ENCODE peak calls at places on chromosomes 13 and 19, in seven cellular contexts. One of them, this sample, is unnamed.
A peak's percentile ranks its signal among the peaks of the same experiment; 100 is the strongest.

GRCh38 chr19:16369664-16370576 is 45.3 kb downstream of the KLF2 start:
- DNase-seq in tibial artery: no peak
- DNase-seq in CD4-positive, CD25-positive, alpha-beta regulatory T cell: peak; percentile 81
- DNase-seq in heart left ventricle: no peak
- DNase-seq in thyroid gland: no peak
- DNase-seq in right lobe of liver: no peak
- DNase-seq in cardiac muscle cell: no peak
- DNase-seq in this sample: no peak

GRCh38 chr19:3336680-3337523 is 29.5 kb upstream of the NFIC start:
- DNase-seq in cardiac muscle cell: no peak
- DNase-seq in heart left ventricle: peak; percentile 88
- DNase-seq in thyroid gland: peak; percentile 99
- DNase-seq in tibial artery: peak; percentile 99
- DNase-seq in right lobe of liver: peak; percentile 90
- DNase-seq in CD4-positive, CD25-positive, alpha-beta regulatory T cell: no peak
- DNase-seq in this sample: peak; percentile 87

GRCh38 chr19:13033819-13034611 is 38.7 kb downstream of the NFIX start:
- DNase-seq in thyroid gland: peak; percentile 95
- DNase-seq in heart left ventricle: peak; percentile 83
- DNase-seq in right lobe of liver: peak; percentile 79
- DNase-seq in tibial artery: peak; percentile 90
- DNase-seq in cardiac muscle cell: peak; percentile 41
- DNase-seq in CD4-positive, CD25-positive, alpha-beta regulatory T cell: no peak
- DNase-seq in this sample: peak; percentile 85

GRCh38 chr19:7533281-7533819 is 2.2 kb upstream of the PNPLA6 start:
- DNase-seq in thyroid gland: peak; percentile 58
- DNase-seq in CD4-positive, CD25-positive, alpha-beta regulatory T cell: no peak
- DNase-seq in heart left ventricle: peak; percentile 73
- DNase-seq in tibial artery: peak; percentile 84
- DNase-seq in cardiac muscle cell: no peak
- DNase-seq in right lobe of liver: peak; percentile 62
- DNase-seq in this sample: peak; percentile 83

GRCh38 chr19:12095111-12095790 is 30.7 kb downstream of the ZNF844 start:
- DNase-seq in heart left ventricle: no peak
- DNase-seq in cardiac muscle cell: no peak
- DNase-seq in thyroid gland: no peak
- DNase-seq in CD4-positive, CD25-positive, alpha-beta regulatory T cell: no peak
- DNase-seq in tibial artery: no peak
- DNase-seq in right lobe of liver: no peak
- DNase-seq in this sample: no peak

GRCh38 chr13:33353646-33354045 is 68.1 kb upstream of the STARD13 start:
- DNase-seq in right lobe of liver: no peak
- DNase-seq in tibial artery: no peak
- DNase-seq in CD4-positive, CD25-positive, alpha-beta regulatory T cell: no peak
- DNase-seq in heart left ventricle: no peak
- DNase-seq in thyroid gland: no peak
- DNase-seq in cardiac muscle cell: no peak
- DNase-seq in this sample: no peak

GRCh38 chr13:50580684-50581305 is 262.7 kb downstream of the DLEU7 start:
- DNase-seq in right lobe of liver: no peak
- DNase-seq in tibial artery: no peak
- DNase-seq in cardiac muscle cell: peak; percentile 56
- DNase-seq in thyroid gland: no peak
- DNase-seq in CD4-positive, CD25-positive, alpha-beta regulatory T cell: no peak
- DNase-seq in heart left ventricle: no peak
- DNase-seq in this sample: peak; percentile 40

GRCh38 chr19:6260912-6261636 is 18.7 kb downstream of the MLLT1 start:
- DNase-seq in heart left ventricle: no peak
- DNase-seq in CD4-positive, CD25-positive, alpha-beta regulatory T cell: no peak
- DNase-seq in right lobe of liver: peak; percentile 24
- DNase-seq in thyroid gland: no peak
- DNase-seq in tibial artery: no peak
- DNase-seq in cardiac muscle cell: no peak
- DNase-seq in this sample: no peak

GRCh38 chr13:31880849-31881494 is 141.6 kb downstream of the RXFP2 start:
- DNase-seq in thyroid gland: no peak
- DNase-seq in tibial artery: no peak
- DNase-seq in heart left ventricle: no peak
- DNase-seq in CD4-positive, CD25-positive, alpha-beta regulatory T cell: no peak
- DNase-seq in cardiac muscle cell: no peak
- DNase-seq in right lobe of liver: no peak
- DNase-seq in this sample: no peak

GRCh38 chr19:39303373-39304184 is 7.4 kb downstream of the IFNL1 start:
- DNase-seq in cardiac muscle cell: no peak
- DNase-seq in right lobe of liver: no peak
- DNase-seq in heart left ventricle: no peak
- DNase-seq in CD4-positive, CD25-positive, alpha-beta regulatory T cell: no peak
- DNase-seq in tibial artery: peak; percentile 1
- DNase-seq in thyroid gland: no peak
- DNase-seq in this sample: no peak

GRCh38 chr19:34350161-34350561 is 14.8 kb upstream of the GPI start:
- DNase-seq in right lobe of liver: no peak
- DNase-seq in cardiac muscle cell: no peak
- DNase-seq in tibial artery: no peak
- DNase-seq in heart left ventricle: no peak
- DNase-seq in CD4-positive, CD25-positive, alpha-beta regulatory T cell: peak; percentile 86
- DNase-seq in thyroid gland: no peak
- DNase-seq in this sample: no peak

GRCh38 chr13:50609016-50609415 is 234.5 kb downstream of the DLEU7 start:
- DNase-seq in right lobe of liver: no peak
- DNase-seq in heart left ventricle: no peak
- DNase-seq in tibial artery: no peak
- DNase-seq in cardiac muscle cell: no peak
- DNase-seq in CD4-positive, CD25-positive, alpha-beta regulatory T cell: no peak
- DNase-seq in thyroid gland: no peak
- DNase-seq in this sample: no peak

GRCh38 chr19:6667114-6667627 is 2.8 kb downstream of the TNFSF14 start:
- DNase-seq in cardiac muscle cell: no peak
- DNase-seq in tibial artery: no peak
- DNase-seq in thyroid gland: no peak
- DNase-seq in heart left ventricle: peak; percentile 25
- DNase-seq in right lobe of liver: no peak
- DNase-seq in CD4-positive, CD25-positive, alpha-beta regulatory T cell: no peak
- DNase-seq in this sample: no peak

GRCh38 chr19:17576758-17577532 is 21.5 kb downstream of the COLGALT1 start:
- DNase-seq in tibial artery: no peak
- DNase-seq in thyroid gland: no peak
- DNase-seq in right lobe of liver: no peak
- DNase-seq in cardiac muscle cell: peak; percentile 97
- DNase-seq in heart left ventricle: no peak
- DNase-seq in CD4-positive, CD25-positive, alpha-beta regulatory T cell: no peak
- DNase-seq in this sample: peak; percentile 47

GRCh38 chr19:9941236-9941635 is 4.9 kb upstream of the OLFM2 start:
- DNase-seq in thyroid gland: no peak
- DNase-seq in CD4-positive, CD25-positive, alpha-beta regulatory T cell: no peak
- DNase-seq in right lobe of liver: no peak
- DNase-seq in cardiac muscle cell: no peak
- DNase-seq in heart left ventricle: no peak
- DNase-seq in tibial artery: no peak
- DNase-seq in this sample: no peak

GRCh38 chr13:31980842-31981241 is 50.7 kb upstream of the FRY start:
- DNase-seq in heart left ventricle: no peak
- DNase-seq in tibial artery: no peak
- DNase-seq in thyroid gland: no peak
- DNase-seq in cardiac muscle cell: no peak
- DNase-seq in CD4-positive, CD25-positive, alpha-beta regulatory T cell: no peak
- DNase-seq in right lobe of liver: no peak
- DNase-seq in this sample: no peak

GRCh38 chr19:14149509-14149994 is 13.2 kb upstream of the ASF1B start:
- DNase-seq in thyroid gland: peak; percentile 41
- DNase-seq in CD4-positive, CD25-positive, alpha-beta regulatory T cell: peak; percentile 66
- DNase-seq in right lobe of liver: peak; percentile 67
- DNase-seq in tibial artery: peak; percentile 86
- DNase-seq in heart left ventricle: peak; percentile 82
- DNase-seq in cardiac muscle cell: no peak
- DNase-seq in this sample: peak; percentile 77

GRCh38 chr19:55250262-55251036 is 8.4 kb downstream of the PPP6R1 start:
- DNase-seq in heart left ventricle: no peak
- DNase-seq in tibial artery: no peak
- DNase-seq in cardiac muscle cell: no peak
- DNase-seq in CD4-positive, CD25-positive, alpha-beta regulatory T cell: no peak
- DNase-seq in thyroid gland: peak; percentile 68
- DNase-seq in right lobe of liver: no peak
- DNase-seq in this sample: no peak
- H3K36me3 ChIP-seq in heart left ventricle: peaks cover 14% of the 10 kb centered on the region
- H3K36me3 ChIP-seq in tibial artery: peaks cover 18% of the 10 kb centered on the region
- H3K36me3 ChIP-seq in cardiac muscle cell: peaks cover 10% of the 10 kb centered on the region
- H3K36me3 ChIP-seq in CD4-positive, CD25-positive, alpha-beta regulatory T cell: peaks cover 38% of the 10 kb centered on the region
- H3K36me3 ChIP-seq in thyroid gland: peaks cover 13% of the 10 kb centered on the region
- H3K36me3 ChIP-seq in right lobe of liver: no peaks in the 10 kb centered on the region
- H3K36me3 ChIP-seq in this sample: no peaks in the 10 kb centered on the region

GRCh38 chr13:110318920-110319319 is 11.8 kb downstream of the COL4A2 start:
- DNase-seq in heart left ventricle: no peak
- DNase-seq in tibial artery: peak; percentile 54
- DNase-seq in right lobe of liver: no peak
- DNase-seq in cardiac muscle cell: no peak
- DNase-seq in CD4-positive, CD25-positive, alpha-beta regulatory T cell: no peak
- DNase-seq in thyroid gland: peak; percentile 64
- DNase-seq in this sample: no peak
- H3K27ac ChIP-seq in heart left ventricle: peak overlapping the region; percentile 71
- H3K27ac ChIP-seq in tibial artery: peak overlapping the region; percentile 93
- H3K27ac ChIP-seq in right lobe of liver: no peak overlapping the region
- H3K27ac ChIP-seq in cardiac muscle cell: no peak overlapping the region
- H3K27ac ChIP-seq in CD4-positive, CD25-positive, alpha-beta regulatory T cell: no peak overlapping the region
- H3K27ac ChIP-seq in thyroid gland: no peak overlapping the region
- H3K27ac ChIP-seq in this sample: peak overlapping the region; percentile 76

GRCh38 chr13:41079725-41080124 is 18.4 kb downstream of the WBP4 start:
- DNase-seq in CD4-positive, CD25-positive, alpha-beta regulatory T cell: no peak
- DNase-seq in thyroid gland: no peak
- DNase-seq in right lobe of liver: no peak
- DNase-seq in heart left ventricle: no peak
- DNase-seq in tibial artery: no peak
- DNase-seq in cardiac muscle cell: no peak
- DNase-seq in this sample: no peak
- H3K36me3 ChIP-seq in CD4-positive, CD25-positive, alpha-beta regulatory T cell: peaks cover 38% of the 10 kb centered on the region
- H3K36me3 ChIP-seq in thyroid gland: peaks cover 36% of the 10 kb centered on the region
- H3K36me3 ChIP-seq in right lobe of liver: peaks cover 29% of the 10 kb centered on the region
- H3K36me3 ChIP-seq in heart left ventricle: peaks cover 68% of the 10 kb centered on the region
- H3K36me3 ChIP-seq in tibial artery: peaks cover 63% of the 10 kb centered on the region
- H3K36me3 ChIP-seq in cardiac muscle cell: peaks cover 37% of the 10 kb centered on the region
- H3K36me3 ChIP-seq in this sample: peaks cover 98% of the 10 kb centered on the region

GRCh38 chr13:40648841-40649240 is 17.6 kb downstream of the FOXO1 start:
- DNase-seq in cardiac muscle cell: peak; percentile 36
- DNase-seq in tibial artery: no peak
- DNase-seq in thyroid gland: no peak
- DNase-seq in right lobe of liver: no peak
- DNase-seq in heart left ventricle: no peak
- DNase-seq in CD4-positive, CD25-positive, alpha-beta regulatory T cell: no peak
- DNase-seq in this sample: no peak
- H3K27ac ChIP-seq in cardiac muscle cell: peak overlapping the region; percentile 28
- H3K27ac ChIP-seq in tibial artery: no peak overlapping the region
- H3K27ac ChIP-seq in thyroid gland: no peak overlapping the region
- H3K27ac ChIP-seq in right lobe of liver: no peak overlapping the region
- H3K27ac ChIP-seq in heart left ventricle: peak overlapping the region; percentile 23
- H3K27ac ChIP-seq in CD4-positive, CD25-positive, alpha-beta regulatory T cell: peak overlapping the region; percentile 43
- H3K27ac ChIP-seq in this sample: no peak overlapping the region

GRCh38 chr19:37243206-37243632 is 25.2 kb downstream of the ZNF383 start:
- DNase-seq in tibial artery: no peak
- DNase-seq in CD4-positive, CD25-positive, alpha-beta regulatory T cell: no peak
- DNase-seq in cardiac muscle cell: no peak
- DNase-seq in right lobe of liver: no peak
- DNase-seq in heart left ventricle: no peak
- DNase-seq in thyroid gland: no peak
- DNase-seq in this sample: no peak
- H3K36me3 ChIP-seq in tibial artery: peaks cover 90% of the 10 kb centered on the region
- H3K36me3 ChIP-seq in CD4-positive, CD25-positive, alpha-beta regulatory T cell: peaks cover 54% of the 10 kb centered on the region
- H3K36me3 ChIP-seq in cardiac muscle cell: peaks cover 25% of the 10 kb centered on the region
- H3K36me3 ChIP-seq in right lobe of liver: peaks cover 15% of the 10 kb centered on the region
- H3K36me3 ChIP-seq in heart left ventricle: peaks cover 78% of the 10 kb centered on the region
- H3K36me3 ChIP-seq in thyroid gland: peaks cover 50% of the 10 kb centered on the region
- H3K36me3 ChIP-seq in this sample: peaks cover 94% of the 10 kb centered on the region